ENCODE peak calls at places on chromosomes 13 and 19, in seven cellular contexts. Z is stomach, R is AG04450, M is IMR-90, Y is endothelial cell of umbilical vein, Q is adrenal gland, D is AG09309. P is an unnamed sample.

GRCh38 chr19:5951338-5951861 is 26.5 kb downstream of the RANBP3 start:
- DNase-seq in D (no peak), Y (peak), Z (peak), R (no peak), Q (no peak), M (no peak), P (no peak)

GRCh38 chr19:52351512-52351911 is 15.5 kb downstream of the ZNF610 start:
- DNase-seq in M (no peak), R (no peak), D (no peak), Y (no peak), Q (no peak), Z (no peak), P (no peak)

GRCh38 chr13:79833972-79834371 is 353.0 kb downstream of the NDFIP2 start:
- DNase-seq in Z (no peak), D (no peak), Q (no peak), Y (no peak), R (no peak), M (no peak), P (peak)

GRCh38 chr13:97273341-97273831 is 51.3 kb downstream of the MBNL2 start:
- DNase-seq in R (no peak), Z (no peak), D (no peak), M (no peak), Y (no peak), Q (no peak), P (peak)

GRCh38 chr13:112229445-112229844 is 146.7 kb upstream of the SPACA7 start:
- DNase-seq in Q (no peak), R (no peak), M (no peak), Z (no peak), Y (no peak), D (no peak), P (no peak)

GRCh38 chr13:98275711-98276171 is 98.7 kb upstream of the RNF113B start:
- DNase-seq in D (no peak), R (no peak), M (no peak), Q (no peak), Z (no peak), Y (no peak), P (peak)

GRCh38 chr13:103805771-103806170 is 739.6 kb upstream of the SLC10A2 start:
- DNase-seq in R (no peak), Q (no peak), D (no peak), Z (no peak), Y (no peak), M (no peak), P (no peak)

GRCh38 chr13:43785681-43786471 is 896 bp downstream of the ENOX1 start:
- DNase-seq in D (no peak), Q (peak), Y (peak), M (peak), R (peak), Z (peak), P (peak)

GRCh38 chr19:24166055-24166454 is 79.1 kb downstream of the ZNF254 start:
- DNase-seq in Z (no peak), R (no peak), D (no peak), Y (no peak), M (peak), Q (no peak), P (peak)

GRCh38 chr13:101523732-101524131 is 71.3 kb downstream of the ITGBL1 start:
- DNase-seq in Y (peak), R (peak), Q (no peak), Z (no peak), D (no peak), M (peak), P (peak)

GRCh38 chr13:21517576-21517975 is 58.5 kb upstream of the ZDHHC20 start:
- DNase-seq in M (no peak), Z (no peak), R (no peak), D (no peak), Y (no peak), Q (no peak), P (no peak)

GRCh38 chr19:2793577-2793976 is 8.3 kb downstream of the THOP1 start:
- DNase-seq in M (no peak), Q (no peak), Y (no peak), Z (no peak), R (no peak), D (no peak), P (no peak)

GRCh38 chr19:15432018-15432494 is 13.3 kb upstream of the AKAP8L start:
- DNase-seq in Y (peak), D (no peak), M (no peak), R (no peak), Z (no peak), Q (no peak), P (no peak)

GRCh38 chr19:39735688-39736087 is 2.1 kb downstream of the CLC start:
- DNase-seq in Q (no peak), Z (no peak), R (no peak), Y (no peak), D (no peak), M (no peak), P (no peak)

GRCh38 chr13:21124853-21125252 is 51.5 kb downstream of the SKA3 start:
- DNase-seq in D (no peak), Y (peak), R (no peak), M (peak), Q (no peak), Z (no peak), P (peak)

GRCh38 chr19:3458229-3458555 is 22.1 kb downstream of the SMIM24 start:
- DNase-seq in R (no peak), Q (peak), Z (no peak), M (no peak), D (no peak), Y (no peak), P (no peak)

GRCh38 chr13:113166681-113167080 is 8.2 kb downstream of the PROZ start:
- DNase-seq in Y (no peak), M (no peak), Z (no peak), R (no peak), D (no peak), Q (no peak), P (no peak)

GRCh38 chr13:102879793-102880499 is 34.1 kb downstream of the ERCC5 start:
- DNase-seq in Q (no peak), M (no peak), Z (no peak), R (no peak), D (no peak), Y (no peak), P (no peak)

GRCh38 chr13:113073942-113074341 is 31.6 kb upstream of the F7 start:
- DNase-seq in R (no peak), Z (no peak), M (no peak), Y (no peak), Q (no peak), D (no peak), P (no peak)

GRCh38 chr13:109272595-109273325 is 513.6 kb downstream of the IRS2 start:
- DNase-seq in D (no peak), R (no peak), Q (no peak), Y (no peak), M (peak), Z (no peak), P (no peak)
- H3K4me3 ChIP-seq in D (no peak), R (no peak), Q (no peak), Y (no peak), M (no peak), Z (no peak), P (no peak)

DNA sequence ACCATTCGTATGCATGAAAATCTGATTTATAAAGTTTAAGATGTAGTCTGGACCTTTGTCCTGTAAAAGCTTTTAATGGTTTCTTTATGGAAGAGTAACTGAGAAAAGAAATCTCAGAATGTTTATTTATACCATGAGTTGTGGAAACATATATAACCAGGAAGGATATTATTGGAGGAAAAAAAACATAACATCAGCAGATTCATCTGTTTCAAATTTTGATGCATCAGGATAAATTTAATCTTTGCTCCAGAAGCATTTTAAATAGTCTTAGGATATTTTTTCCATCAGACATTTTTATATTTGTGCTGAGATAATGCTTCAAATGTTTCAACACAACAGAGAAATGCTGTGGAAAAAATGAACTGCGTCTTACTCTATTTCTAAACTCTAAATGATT is 31.2 kb upstream of the CSNK1A1L start:
- DNase-seq in Q (no peak), M (no peak), D (no peak), Z (no peak), Y (no peak), R (no peak), P (no peak)
- H3K4me3 ChIP-seq in Q (no peak), M (no peak), D (no peak), Z (no peak), Y (no peak), R (no peak), P (no peak)

GRCh38 chr19:30718014-30718413 is 345.8 kb downstream of the ZNF536 start:
- DNase-seq in Q (no peak), Y (no peak), M (no peak), D (no peak), Z (no peak), R (no peak), P (no peak)

GRCh38 chr19:30719189-30719990 is 347.2 kb downstream of the ZNF536 start:
- DNase-seq in Q (peak), M (no peak), D (no peak), Y (no peak), R (no peak), Z (peak), P (peak)

GRCh38 chr19:30719991-30720329 is 347.8 kb downstream of the ZNF536 start:
- DNase-seq in M (no peak), Z (no peak), D (no peak), Q (peak), R (no peak), Y (no peak), P (peak)

GRCh38 chr19:30717381-30717780 is 345.2 kb downstream of the ZNF536 start:
- DNase-seq in R (no peak), Q (no peak), M (no peak), Z (no peak), D (no peak), Y (no peak), P (no peak)

GRCh38 chr19:30718728-30719127 is 346.5 kb downstream of the ZNF536 start:
- DNase-seq in Z (no peak), M (no peak), Q (peak), Y (no peak), R (no peak), D (no peak), P (no peak)
- H3K4me3 ChIP-seq in Z (peak), M (no peak), Q (no peak), Y (no peak), R (peak), D (no peak), P (peak)

GRCh38 chr13:62626771-62627170 is 1211.1 kb upstream of the PCDH20 start:
- DNase-seq in Y (no peak), Q (no peak), R (no peak), D (no peak), Z (no peak), M (no peak), P (no peak)
- H3K4me3 ChIP-seq in Y (no peak), Q (no peak), R (no peak), D (no peak), Z (no peak), M (no peak), P (no peak)

DNA sequence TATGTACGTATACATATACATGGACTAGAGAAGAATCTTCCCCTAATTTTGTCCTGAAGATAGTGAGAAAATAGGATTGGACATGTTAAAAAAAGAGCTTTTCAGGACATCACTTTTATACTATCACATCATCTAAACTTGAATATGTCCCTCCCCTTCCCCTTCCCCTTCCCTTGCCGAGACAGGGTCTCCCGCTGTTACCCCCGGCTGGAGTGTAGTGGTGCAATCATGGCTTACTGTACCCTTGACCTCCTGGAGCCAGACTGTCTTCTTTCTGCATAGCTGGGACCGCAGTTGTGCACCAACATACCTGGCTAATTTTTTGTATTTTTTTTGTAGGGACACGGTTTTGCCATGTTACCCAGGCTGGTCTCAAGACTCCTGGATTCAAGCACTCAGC is 6.6 kb downstream of the HNRNPM start:
- DNase-seq in M (no peak), Y (no peak), Q (no peak), D (no peak), Z (no peak), R (no peak), P (no peak)
- H3K4me3 ChIP-seq in M (no peak), Y (no peak), Q (no peak), D (no peak), Z (no peak), R (no peak), P (no peak)

DNA sequence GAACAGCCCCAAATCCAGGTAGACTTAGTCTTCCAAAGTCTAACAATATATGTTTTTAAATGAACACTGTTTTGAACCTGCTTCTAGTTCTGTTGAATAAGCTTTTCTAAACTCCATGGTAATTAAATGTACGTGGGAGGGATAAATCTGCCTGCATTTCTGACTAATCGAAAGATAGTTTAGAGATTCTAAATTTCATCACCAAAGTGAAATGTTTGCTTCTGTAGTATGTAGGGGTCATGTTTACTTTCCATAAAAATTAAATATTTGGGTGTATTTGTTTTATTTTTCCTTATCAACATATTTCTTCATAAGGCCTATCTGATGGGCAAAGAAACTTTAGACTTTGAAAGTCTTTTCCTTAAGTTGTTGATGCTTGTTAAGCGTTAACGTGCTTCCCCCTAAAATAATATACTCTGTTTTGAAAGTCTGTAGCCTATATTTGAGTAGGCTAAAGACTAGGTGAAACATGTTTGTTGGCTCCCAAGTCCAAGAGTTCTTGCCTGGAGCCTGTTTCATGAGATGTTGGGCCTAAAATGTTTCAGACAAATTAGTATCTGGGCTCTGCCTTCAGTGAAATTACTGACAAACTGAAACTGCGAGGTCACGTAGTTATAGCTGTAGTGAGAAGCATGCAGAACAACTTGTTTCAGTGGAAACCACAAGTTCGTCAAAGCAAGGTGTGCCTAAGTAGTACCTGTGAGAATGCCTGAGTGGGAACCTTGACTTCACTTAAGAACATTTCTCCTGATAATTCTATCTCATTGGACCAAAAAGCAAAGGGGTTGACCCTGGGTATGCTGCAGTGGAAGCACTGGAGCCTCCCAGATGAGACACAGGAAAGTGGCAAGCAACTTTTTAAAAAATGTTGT is 126.2 kb downstream of the LMO7 start:
- DNase-seq in Y (peak), M (peak), Q (no peak), R (no peak), D (no peak), Z (peak), P (no peak)
- H3K4me3 ChIP-seq in Y (no peak), M (no peak), Q (no peak), R (no peak), D (no peak), Z (peak), P (no peak)

GRCh38 chr19:904545-904944 is 8.5 kb downstream of the R3HDM4 start:
- DNase-seq in Z (no peak), D (no peak), Q (no peak), Y (no peak), R (no peak), M (no peak), P (no peak)
- H3K4me3 ChIP-seq in Z (no peak), D (no peak), Q (no peak), Y (no peak), R (no peak), M (no peak), P (no peak)

GRCh38 chr13:104943331-104943730 is 1592.1 kb downstream of the EFNB2 start:
- DNase-seq in Q (no peak), R (no peak), Y (no peak), Z (no peak), M (no peak), D (no peak), P (no peak)

GRCh38 chr13:104936304-104936703 is 1599.2 kb downstream of the EFNB2 start:
- DNase-seq in D (no peak), Y (no peak), Q (no peak), R (no peak), Z (no peak), M (no peak), P (no peak)

DNA sequence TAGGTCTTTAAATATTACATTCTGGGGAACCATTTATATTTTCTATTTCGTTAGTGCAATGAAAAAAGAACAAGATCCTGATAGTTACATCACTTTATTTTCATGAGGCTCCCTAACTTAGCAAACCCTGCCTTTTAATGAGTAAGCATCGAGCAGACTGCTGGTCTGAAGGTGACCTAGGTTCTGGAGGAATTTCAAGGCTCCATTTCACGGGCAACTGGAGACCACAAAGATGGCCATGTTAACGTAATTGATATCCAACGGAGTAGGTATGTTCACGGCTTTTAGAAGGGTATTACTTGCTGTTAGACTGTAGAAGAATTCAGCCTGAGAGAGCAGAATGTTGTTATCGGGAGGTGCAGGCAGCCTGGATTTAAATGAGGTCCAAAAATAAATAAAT is 1597.6 kb downstream of the EFNB2 start:
- DNase-seq in R (no peak), Q (no peak), Y (no peak), Z (no peak), D (no peak), M (no peak), P (no peak)
- H3K4me3 ChIP-seq in R (no peak), Q (no peak), Y (no peak), Z (no peak), D (no peak), M (no peak), P (no peak)

P was measured in AG10803.